ENCODE peak calls at places on chromosomes 5 and 9, in seven cellular contexts. J is fibroblast of lung, V is transverse colon, A is SK-N-SH, M is cardiac muscle cell, F is psoas muscle, T is stomach. C is an unnamed sample. For H3K4me1, the result is how much of the 10 kb centered on the place peaks cover.

GRCh38 chr5:103601314-103601713 is 38.7 kb upstream of the NUDT12 start:
- DNase-seq in J (no peak), V (no peak), A (no peak), M (no peak), F (no peak), T (no peak), C (no peak)

GRCh38 chr9:6538666-6539071 is 106.9 kb downstream of the GLDC start:
- DNase-seq in J (peak), V (no peak), A (no peak), M (no peak), F (no peak), T (no peak), C (no peak)

GRCh38 chr9:36091028-36091953 is 45.2 kb upstream of the GLIPR2 start:
- DNase-seq in J (peak), V (peak), A (no peak), M (peak), F (no peak), T (peak), C (no peak)

GRCh38 chr9:127467621-127468020 is 16.3 kb downstream of the LRSAM1 start:
- DNase-seq in J (no peak), V (no peak), A (no peak), M (no peak), F (no peak), T (no peak), C (no peak)

GRCh38 chr5:71974622-71975021 is 132.7 kb upstream of the MAP1B start:
- DNase-seq in J (no peak), V (no peak), A (no peak), M (no peak), F (no peak), T (no peak), C (no peak)

GRCh38 chr5:5633579-5633978 is 211.1 kb downstream of the ICE1 start:
- DNase-seq in J (no peak), V (no peak), A (no peak), M (no peak), F (no peak), T (no peak), C (no peak)

GRCh38 chr9:133708123-133708769 is 29.9 kb downstream of the SARDH start:
- DNase-seq in J (no peak), V (no peak), A (no peak), M (no peak), F (no peak), T (no peak), C (peak)

GRCh38 chr5:73966411-73966810 is 340.4 kb downstream of the ARHGEF28 start:
- DNase-seq in J (no peak), V (no peak), A (no peak), M (no peak), F (no peak), T (no peak), C (no peak)

GRCh38 chr5:59367791-59368394 is 525.6 kb downstream of the PDE4D start:
- DNase-seq in J (peak), V (peak), A (peak), M (peak), F (peak), T (peak), C (no peak)

GRCh38 chr9:84953797-84954695 is 284.5 kb downstream of the NTRK2 start:
- DNase-seq in J (peak), V (peak), A (peak), M (peak), F (peak), T (peak), C (no peak)

GRCh38 chr5:4212071-4212739 is 616.6 kb downstream of the IRX1 start:
- DNase-seq in J (no peak), V (no peak), A (no peak), M (no peak), F (no peak), T (no peak), C (no peak)

GRCh38 chr5:52043543-52043942 is 660.3 kb downstream of the ISL1 start:
- DNase-seq in J (no peak), V (no peak), A (no peak), M (no peak), F (no peak), T (no peak), C (no peak)

GRCh38 chr5:72480836-72481235 is 26.4 kb downstream of the ZNF366 start:
- DNase-seq in J (no peak), V (no peak), A (no peak), M (no peak), F (no peak), T (no peak), C (no peak)

GRCh38 chr5:68027519-68027918 is 188.0 kb upstream of the PIK3R1 start:
- DNase-seq in J (peak), V (no peak), A (no peak), M (no peak), F (no peak), T (no peak), C (no peak)

GRCh38 chr9:27528278-27528885 is 1.2 kb downstream of the MOB3B start:
- DNase-seq in J (peak), V (peak), A (no peak), M (peak), F (peak), T (peak), C (peak)

GRCh38 chr5:131186561-131187256 is 16.0 kb downstream of the LYRM7 start:
- DNase-seq in J (peak), V (no peak), A (no peak), M (no peak), F (no peak), T (no peak), C (no peak)

GRCh38 chr9:134370638-134371037 is 44.4 kb downstream of the RXRA start:
- DNase-seq in J (no peak), V (no peak), A (no peak), M (no peak), F (no peak), T (no peak), C (no peak)

GRCh38 chr9:113578877-113579269 is 115.3 kb downstream of the RGS3 start:
- DNase-seq in J (peak), V (peak), A (peak), M (no peak), F (no peak), T (peak), C (peak)

GRCh38 chr9:88658311-88658822 is 123.4 kb downstream of the NXNL2 start:
- DNase-seq in J (peak), V (no peak), A (no peak), M (no peak), F (peak), T (no peak), C (no peak)

GRCh38 chr9:121972501-121972981 is 120.6 kb downstream of the TTLL11 start:
- DNase-seq in J (peak), V (peak), A (no peak), M (no peak), F (peak), T (peak), C (peak)

GRCh38 chr9:129891519-129891918 is 56.3 kb downstream of the USP20 start:
- DNase-seq in J (no peak), V (no peak), A (no peak), M (no peak), F (no peak), T (no peak), C (no peak)

GRCh38 chr5:138595396-138595795 is 20.2 kb upstream of the HSPA9 start:
- DNase-seq in J (no peak), V (no peak), A (no peak), M (peak), F (no peak), T (no peak), C (no peak)

GRCh38 chr9:95088421-95089161 is 228.9 kb downstream of the FANCC start:
- DNase-seq in J (peak), V (no peak), A (no peak), M (no peak), F (no peak), T (no peak), C (no peak)
- H3K4me1 ChIP-seq in J (under half), V (under half), A (under half), M (under half), F (half or more), T (half or more), C (under half)

GRCh38 chr9:76176176-76176575 is 218.1 kb downstream of the RFK start:
- DNase-seq in J (no peak), V (no peak), A (no peak), M (no peak), F (no peak), T (no peak), C (no peak)

GRCh38 chr9:76180541-76180940 is 213.7 kb downstream of the RFK start:
- DNase-seq in J (peak), V (no peak), A (no peak), M (no peak), F (no peak), T (no peak), C (no peak)

GRCh38 chr9:76181781-76182180 is 212.4 kb downstream of the RFK start:
- DNase-seq in J (no peak), V (no peak), A (no peak), M (no peak), F (no peak), T (no peak), C (no peak)

GRCh38 chr9:76181020-76181641 is 213.1 kb downstream of the RFK start:
- DNase-seq in J (peak), V (no peak), A (no peak), M (no peak), F (no peak), T (no peak), C (no peak)

DNA sequence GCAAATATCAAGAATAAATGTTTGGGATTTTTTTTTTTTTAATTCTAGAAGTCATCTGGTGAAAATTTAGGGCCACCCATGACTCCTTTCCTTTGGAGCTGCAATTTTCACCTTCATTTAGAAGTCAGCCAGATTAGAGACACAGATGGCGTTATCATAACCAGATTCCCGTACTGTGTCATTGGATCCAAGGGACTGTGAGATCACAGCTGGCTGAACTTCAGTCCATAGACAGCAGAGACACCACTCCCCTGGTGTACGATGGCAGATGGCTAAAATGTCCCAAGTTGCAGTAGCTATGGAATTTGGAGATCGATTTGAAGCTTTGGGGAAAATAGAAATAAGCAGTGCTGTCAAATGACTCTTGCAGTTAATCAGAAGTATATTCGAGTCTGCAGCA is 216.3 kb downstream of the RFK start:
- DNase-seq in J (no peak), V (no peak), A (no peak), M (no peak), F (no peak), T (no peak), C (no peak)
- H3K4me1 ChIP-seq in J (under half), V (under half), A (under half), M (under half), F (under half), T (under half), C (under half)

DNA sequence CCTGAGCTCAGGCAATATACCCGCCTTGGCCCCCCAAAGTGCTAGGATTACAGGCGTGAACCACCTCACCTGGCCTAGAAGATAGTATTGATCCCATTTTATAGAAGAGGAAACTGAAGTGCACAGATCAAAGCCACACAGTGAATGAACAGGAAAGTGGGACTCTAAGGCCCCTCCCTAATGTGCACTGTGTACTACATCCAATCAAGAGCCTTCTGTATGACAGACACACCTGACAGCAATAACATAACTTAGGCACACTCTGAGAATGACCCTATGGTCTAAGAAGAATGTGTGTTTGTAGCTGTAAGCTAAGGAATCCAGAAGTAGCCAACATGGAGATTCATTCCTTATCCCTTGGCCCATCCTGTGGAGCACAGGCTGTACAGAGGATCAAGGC is 271.2 kb downstream of the SMARCA2 start:
- DNase-seq in J (no peak), V (no peak), A (no peak), M (no peak), F (no peak), T (no peak), C (no peak)
- H3K4me1 ChIP-seq in J (under half), V (under half), A (under half), M (under half), F (under half), T (under half), C (under half)

GRCh38 chr5:133993563-133993962 is 11.2 kb downstream of the VDAC1 start:
- DNase-seq in J (no peak), V (no peak), A (no peak), M (no peak), F (no peak), T (no peak), C (no peak)

GRCh38 chr5:133995903-133996563 is 8.7 kb downstream of the VDAC1 start:
- DNase-seq in J (no peak), V (no peak), A (peak), M (no peak), F (peak), T (no peak), C (peak)

GRCh38 chr5:133994297-133994989 is 10.3 kb downstream of the VDAC1 start:
- DNase-seq in J (no peak), V (no peak), A (no peak), M (no peak), F (no peak), T (no peak), C (peak)

GRCh38 chr5:133995341-133995740 is 9.4 kb downstream of the VDAC1 start:
- DNase-seq in J (peak), V (no peak), A (no peak), M (no peak), F (no peak), T (no peak), C (peak)

GRCh38 chr5:133994990-133995333 is 9.8 kb downstream of the VDAC1 start:
- DNase-seq in J (no peak), V (no peak), A (no peak), M (no peak), F (no peak), T (no peak), C (peak)
- H3K4me1 ChIP-seq in J (under half), V (under half), A (under half), M (under half), F (half or more), T (half or more), C (under half)

DNA sequence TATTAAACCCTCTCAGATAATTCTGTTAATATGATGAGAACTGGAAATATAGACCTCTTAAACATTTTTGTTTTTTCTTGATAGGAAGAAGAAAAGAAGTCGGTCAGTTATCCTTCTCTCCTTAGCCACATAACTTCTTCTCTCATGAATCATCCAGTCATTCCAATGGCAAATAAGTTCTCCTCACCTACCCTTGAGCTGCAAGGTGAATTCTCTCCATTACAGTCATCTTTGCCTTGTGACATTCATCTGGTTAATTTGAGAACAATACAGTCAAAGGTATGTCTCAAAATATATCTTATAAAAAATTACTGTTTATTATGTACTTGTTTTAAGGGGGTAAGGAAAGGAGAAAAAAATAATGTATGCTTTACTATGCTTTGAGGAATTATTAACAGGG is 165.3 kb downstream of the MAN2A1 start:
- DNase-seq in J (peak), V (no peak), A (no peak), M (no peak), F (no peak), T (no peak), C (no peak)
- H3K4me1 ChIP-seq in J (under half), V (under half), A (under half), M (under half), F (under half), T (under half), C (under half)

DNA sequence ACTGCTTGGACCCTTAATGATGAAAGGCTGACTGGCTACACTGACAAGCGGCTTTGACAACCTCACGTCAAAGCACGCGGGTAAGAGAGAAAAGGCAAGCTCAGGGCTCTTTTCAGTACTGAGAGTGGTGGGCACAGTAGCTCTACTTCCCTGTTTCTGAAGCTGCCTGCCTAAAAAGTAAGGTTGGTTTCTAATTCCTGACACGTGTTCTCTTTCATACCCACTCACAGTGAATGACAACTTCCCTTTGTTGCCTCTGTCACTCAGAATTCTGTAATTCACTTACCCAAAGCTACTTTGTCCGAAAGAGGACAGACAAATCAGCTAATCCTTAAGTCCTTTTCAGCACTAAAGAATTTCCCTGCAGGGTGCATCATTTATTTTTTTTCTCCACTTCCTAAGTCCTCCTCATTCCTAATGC is 221.2 kb downstream of the TSSK1B start:
- DNase-seq in J (peak), V (no peak), A (no peak), M (no peak), F (no peak), T (no peak), C (no peak)
- H3K4me1 ChIP-seq in J (under half), V (under half), A (under half), M (half or more), F (under half), T (under half), C (under half)

GRCh38 chr5:124655943-124656459 is 90.4 kb downstream of the ZNF608 start:
- DNase-seq in J (peak), V (peak), A (peak), M (no peak), F (no peak), T (peak), C (no peak)

GRCh38 chr5:124655211-124655880 is 91.1 kb downstream of the ZNF608 start:
- DNase-seq in J (peak), V (no peak), A (no peak), M (no peak), F (no peak), T (no peak), C (no peak)

GRCh38 chr5:124652892-124653441 is 93.5 kb downstream of the ZNF608 start:
- DNase-seq in J (no peak), V (no peak), A (no peak), M (no peak), F (no peak), T (no peak), C (no peak)

GRCh38 chr5:124652514-124652819 is 94.0 kb downstream of the ZNF608 start:
- DNase-seq in J (no peak), V (no peak), A (no peak), M (no peak), F (no peak), T (no peak), C (no peak)

DNA sequence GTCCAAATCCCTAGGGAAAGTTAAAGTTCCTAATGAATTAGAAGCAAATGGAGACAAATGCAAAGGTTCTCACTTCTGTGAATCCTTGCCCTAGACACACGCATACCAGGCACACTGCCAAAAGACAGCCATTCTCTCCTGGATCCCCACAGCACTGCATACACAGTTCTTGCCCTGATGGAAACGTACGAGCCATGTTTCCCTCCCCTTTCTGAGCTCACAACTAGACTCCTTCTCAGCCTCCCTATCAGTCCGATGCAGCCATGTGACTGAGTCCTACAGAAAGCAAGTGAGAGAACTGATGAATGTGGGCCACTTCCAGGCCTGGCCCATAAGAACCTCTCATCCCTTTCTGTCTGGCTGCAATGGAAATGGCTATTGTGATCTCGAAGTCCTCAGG is 92.0 kb downstream of the ZNF608 start:
- DNase-seq in J (no peak), V (no peak), A (no peak), M (no peak), F (no peak), T (no peak), C (no peak)
- H3K4me1 ChIP-seq in J (under half), V (under half), A (under half), M (half or more), F (half or more), T (half or more), C (under half)

DNA sequence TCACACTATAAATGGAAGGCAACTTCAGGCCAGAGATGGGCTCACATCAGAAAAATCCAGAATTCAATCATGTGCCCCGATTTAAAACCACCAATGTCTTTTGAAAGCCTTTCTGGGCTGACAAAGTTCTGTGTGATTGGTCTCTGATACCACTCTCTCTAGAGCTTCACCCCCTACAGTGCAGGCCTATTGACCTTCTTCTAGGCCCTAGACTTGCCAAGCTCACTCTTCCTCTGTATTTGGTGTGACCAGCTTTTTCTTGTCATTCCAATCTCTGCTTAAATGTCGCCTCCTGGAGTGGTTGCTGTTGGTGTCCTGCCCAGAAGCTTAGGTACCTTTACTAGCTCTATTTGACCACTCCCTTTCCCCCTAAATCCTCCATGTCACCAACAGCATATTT is 78.7 kb downstream of the GCNT4 start:
- DNase-seq in J (no peak), V (no peak), A (no peak), M (no peak), F (no peak), T (no peak), C (no peak)
- H3K4me1 ChIP-seq in J (under half), V (under half), A (under half), M (under half), F (under half), T (under half), C (under half)

C was measured in RWPE2.